ENCODE peak calls at places on chromosomes 4 and X, in seven cellular contexts. One of them, this sample, is unnamed.

GRCh38 chr4:38781854-38782261 is 932 bp downstream of the TLR10 start:
- DNase-seq in A549: no peak
- DNase-seq in heart left ventricle: no peak
- DNase-seq in AG09319: no peak
- DNase-seq in colonic mucosa: no peak
- DNase-seq in GM13977: no peak
- DNase-seq in GM13976: no peak
- DNase-seq in this sample: no peak

GRCh38 chr4:1626151-1626550 is 58.0 kb downstream of the FAM53A start:
- DNase-seq in colonic mucosa: no peak
- DNase-seq in heart left ventricle: no peak
- DNase-seq in GM13977: no peak
- DNase-seq in AG09319: no peak
- DNase-seq in GM13976: no peak
- DNase-seq in A549: no peak
- DNase-seq in this sample: no peak

GRCh38 chr4:80307183-80307735 is 28.3 kb upstream of the CFAP299 start:
- DNase-seq in AG09319: no peak
- DNase-seq in GM13977: no peak
- DNase-seq in heart left ventricle: no peak
- DNase-seq in A549: no peak
- DNase-seq in colonic mucosa: no peak
- DNase-seq in GM13976: no peak
- DNase-seq in this sample: no peak

GRCh38 chr4:110621839-110622751 is 782 bp downstream of the PITX2 start:
- DNase-seq in A549: no peak
- DNase-seq in GM13977: peak
- DNase-seq in GM13976: no peak
- DNase-seq in AG09319: no peak
- DNase-seq in heart left ventricle: no peak
- DNase-seq in colonic mucosa: no peak
- DNase-seq in this sample: no peak

GRCh38 chr4:114558446-114559020 is 40.1 kb upstream of the UGT8 start:
- DNase-seq in GM13977: no peak
- DNase-seq in AG09319: no peak
- DNase-seq in heart left ventricle: no peak
- DNase-seq in A549: no peak
- DNase-seq in GM13976: no peak
- DNase-seq in colonic mucosa: no peak
- DNase-seq in this sample: no peak

GRCh38 chr4:153267013-153267412 is 62.8 kb downstream of the TRIM2 start:
- DNase-seq in AG09319: no peak
- DNase-seq in A549: no peak
- DNase-seq in GM13976: no peak
- DNase-seq in GM13977: no peak
- DNase-seq in heart left ventricle: no peak
- DNase-seq in colonic mucosa: peak
- DNase-seq in this sample: no peak

GRCh38 chr4:20418865-20419451 is 167.3 kb downstream of the SLIT2 start:
- DNase-seq in colonic mucosa: no peak
- DNase-seq in heart left ventricle: no peak
- DNase-seq in AG09319: peak
- DNase-seq in A549: peak
- DNase-seq in GM13977: peak
- DNase-seq in GM13976: peak
- DNase-seq in this sample: no peak

GRCh38 chr4:112514449-112515277 is 1.3 kb downstream of the NEUROG2 start:
- DNase-seq in AG09319: no peak
- DNase-seq in colonic mucosa: no peak
- DNase-seq in heart left ventricle: no peak
- DNase-seq in GM13976: peak
- DNase-seq in A549: peak
- DNase-seq in GM13977: peak
- DNase-seq in this sample: no peak

GRCh38 chr4:138911903-138912713 is 103.5 kb upstream of the NOCT start:
- DNase-seq in GM13977: no peak
- DNase-seq in colonic mucosa: peak
- DNase-seq in heart left ventricle: no peak
- DNase-seq in A549: peak
- DNase-seq in AG09319: no peak
- DNase-seq in GM13976: no peak
- DNase-seq in this sample: no peak

GRCh38 chr4:92183825-92184224 is 119.9 kb upstream of the GRID2 start:
- DNase-seq in heart left ventricle: no peak
- DNase-seq in A549: no peak
- DNase-seq in colonic mucosa: no peak
- DNase-seq in GM13977: no peak
- DNase-seq in AG09319: no peak
- DNase-seq in GM13976: no peak
- DNase-seq in this sample: no peak

GRCh38 chr4:58553679-58554078 is 1443.5 kb upstream of the IGFBP7 start:
- DNase-seq in colonic mucosa: no peak
- DNase-seq in A549: no peak
- DNase-seq in GM13977: no peak
- DNase-seq in AG09319: no peak
- DNase-seq in heart left ventricle: no peak
- DNase-seq in GM13976: no peak
- DNase-seq in this sample: no peak

GRCh38 chr4:17065821-17066220 is 167.4 kb upstream of the LDB2 start:
- DNase-seq in A549: no peak
- DNase-seq in GM13977: no peak
- DNase-seq in colonic mucosa: no peak
- DNase-seq in heart left ventricle: no peak
- DNase-seq in AG09319: no peak
- DNase-seq in GM13976: no peak
- DNase-seq in this sample: no peak

GRCh38 chrX:67961516-67961915 is 417.7 kb downstream of the AR start:
- DNase-seq in GM13977: no peak
- DNase-seq in heart left ventricle: no peak
- DNase-seq in colonic mucosa: no peak
- DNase-seq in A549: no peak
- DNase-seq in AG09319: no peak
- DNase-seq in GM13976: no peak
- DNase-seq in this sample: no peak

GRCh38 chr4:121108557-121108956 is 36.2 kb upstream of the NDNF start:
- DNase-seq in AG09319: no peak
- DNase-seq in GM13976: no peak
- DNase-seq in GM13977: no peak
- DNase-seq in colonic mucosa: no peak
- DNase-seq in heart left ventricle: no peak
- DNase-seq in A549: no peak
- DNase-seq in this sample: no peak

GRCh38 chr4:88866862-88867550 is 169.4 kb upstream of the NAP1L5 start:
- DNase-seq in A549: no peak
- DNase-seq in heart left ventricle: no peak
- DNase-seq in colonic mucosa: no peak
- DNase-seq in GM13977: no peak
- DNase-seq in AG09319: no peak
- DNase-seq in GM13976: no peak
- DNase-seq in this sample: no peak

GRCh38 chrX:17613979-17614572 is 123.2 kb upstream of the SCML1 start:
- DNase-seq in GM13976: no peak
- DNase-seq in colonic mucosa: no peak
- DNase-seq in A549: peak
- DNase-seq in AG09319: peak
- DNase-seq in GM13977: no peak
- DNase-seq in heart left ventricle: no peak
- DNase-seq in this sample: no peak

GRCh38 chrX:155662297-155662696 is 49.5 kb upstream of the TMLHE start:
- DNase-seq in colonic mucosa: no peak
- DNase-seq in GM13976: no peak
- DNase-seq in GM13977: no peak
- DNase-seq in AG09319: no peak
- DNase-seq in heart left ventricle: no peak
- DNase-seq in A549: peak
- DNase-seq in this sample: no peak

GRCh38 chr4:107689912-107690587 is 30.0 kb downstream of the PAPSS1 start:
- DNase-seq in A549: peak
- DNase-seq in heart left ventricle: no peak
- DNase-seq in AG09319: no peak
- DNase-seq in colonic mucosa: no peak
- DNase-seq in GM13977: no peak
- DNase-seq in GM13976: no peak
- DNase-seq in this sample: peak

GRCh38 chrX:133781174-133781573 is 204.2 kb downstream of the GPC3 start:
- DNase-seq in A549: no peak
- DNase-seq in heart left ventricle: no peak
- DNase-seq in GM13977: no peak
- DNase-seq in AG09319: no peak
- DNase-seq in colonic mucosa: no peak
- DNase-seq in GM13976: no peak
- DNase-seq in this sample: no peak

GRCh38 chrX:133776072-133776471 is 209.3 kb downstream of the GPC3 start:
- DNase-seq in GM13977: no peak
- DNase-seq in colonic mucosa: peak
- DNase-seq in A549: peak
- DNase-seq in heart left ventricle: no peak
- DNase-seq in GM13976: peak
- DNase-seq in AG09319: no peak
- DNase-seq in this sample: no peak
- TF ChIP-seq CTCF in GM13977: peak
- TF ChIP-seq CTCF in colonic mucosa: peak
- TF ChIP-seq CTCF in A549: peak
- TF ChIP-seq CTCF in heart left ventricle: peak
- TF ChIP-seq CTCF in GM13976: peak
- TF ChIP-seq CTCF in AG09319: peak
- TF ChIP-seq CTCF in this sample: peak

GRCh38 chr4:54940996-54941395 is 184.4 kb downstream of the KDR start:
- DNase-seq in A549: no peak
- DNase-seq in colonic mucosa: no peak
- DNase-seq in GM13977: no peak
- DNase-seq in GM13976: peak
- DNase-seq in AG09319: no peak
- DNase-seq in heart left ventricle: no peak
- DNase-seq in this sample: no peak

GRCh38 chr4:54941994-54942552 is 183.3 kb downstream of the KDR start:
- DNase-seq in heart left ventricle: peak
- DNase-seq in GM13976: no peak
- DNase-seq in GM13977: no peak
- DNase-seq in AG09319: no peak
- DNase-seq in A549: no peak
- DNase-seq in colonic mucosa: no peak
- DNase-seq in this sample: no peak

GRCh38 chr4:54942735-54943134 is 182.7 kb downstream of the KDR start:
- DNase-seq in colonic mucosa: no peak
- DNase-seq in GM13977: no peak
- DNase-seq in AG09319: no peak
- DNase-seq in A549: no peak
- DNase-seq in heart left ventricle: no peak
- DNase-seq in GM13976: no peak
- DNase-seq in this sample: no peak

GRCh38 chr4:54945838-54946237 is 179.6 kb downstream of the KDR start:
- DNase-seq in A549: no peak
- DNase-seq in colonic mucosa: no peak
- DNase-seq in heart left ventricle: no peak
- DNase-seq in AG09319: no peak
- DNase-seq in GM13977: no peak
- DNase-seq in GM13976: no peak
- DNase-seq in this sample: no peak
- TF ChIP-seq CTCF in A549: no peak
- TF ChIP-seq CTCF in colonic mucosa: no peak
- TF ChIP-seq CTCF in heart left ventricle: peak
- TF ChIP-seq CTCF in AG09319: no peak
- TF ChIP-seq CTCF in GM13977: no peak
- TF ChIP-seq CTCF in GM13976: no peak
- TF ChIP-seq CTCF in this sample: no peak

GRCh38 chrX:144809025-144809424 is 438.3 kb upstream of the SPANXN1 start:
- DNase-seq in GM13976: no peak
- DNase-seq in heart left ventricle: no peak
- DNase-seq in GM13977: no peak
- DNase-seq in AG09319: no peak
- DNase-seq in colonic mucosa: no peak
- DNase-seq in A549: no peak
- DNase-seq in this sample: no peak

GRCh38 chrX:144810539-144810938 is 436.8 kb upstream of the SPANXN1 start:
- DNase-seq in AG09319: no peak
- DNase-seq in colonic mucosa: no peak
- DNase-seq in A549: no peak
- DNase-seq in heart left ventricle: no peak
- DNase-seq in GM13976: no peak
- DNase-seq in GM13977: no peak
- DNase-seq in this sample: no peak
- TF ChIP-seq CTCF in AG09319: no peak
- TF ChIP-seq CTCF in colonic mucosa: no peak
- TF ChIP-seq CTCF in A549: no peak
- TF ChIP-seq CTCF in heart left ventricle: no peak
- TF ChIP-seq CTCF in GM13976: no peak
- TF ChIP-seq CTCF in GM13977: no peak
- TF ChIP-seq CTCF in this sample: no peak

DNA sequence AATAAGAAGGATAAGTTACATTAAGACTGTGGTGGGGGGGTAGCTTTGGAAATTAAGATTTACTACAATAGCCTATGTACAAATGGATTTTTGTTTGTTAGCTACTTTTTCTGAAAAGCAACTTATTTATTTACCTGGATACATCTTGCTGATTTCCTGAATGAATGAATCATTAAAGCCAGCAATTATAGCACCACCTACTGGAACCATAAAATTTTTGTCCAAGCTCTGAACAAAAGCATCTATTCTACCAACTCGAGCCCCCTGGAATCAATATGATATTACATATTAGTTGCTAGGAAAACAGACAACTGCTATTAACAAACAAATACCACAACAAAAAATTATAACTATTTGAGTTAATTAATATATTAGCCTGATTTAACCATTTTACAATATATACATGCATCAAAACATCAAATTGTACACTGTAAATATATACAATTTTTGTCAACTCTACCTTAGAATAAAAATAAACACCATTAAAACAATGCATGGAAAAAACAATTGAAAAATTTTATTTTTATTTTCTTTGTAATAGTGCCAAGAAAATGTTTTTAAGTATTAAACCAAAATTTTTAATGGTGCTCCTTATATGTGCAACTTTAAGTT is 15.3 kb downstream of the SEPSECS start:
- DNase-seq in GM13976: peak
- DNase-seq in heart left ventricle: no peak
- DNase-seq in colonic mucosa: no peak
- DNase-seq in GM13977: peak
- DNase-seq in AG09319: no peak
- DNase-seq in A549: peak
- DNase-seq in this sample: no peak
- TF ChIP-seq CTCF in GM13976: peak
- TF ChIP-seq CTCF in heart left ventricle: peak
- TF ChIP-seq CTCF in colonic mucosa: peak
- TF ChIP-seq CTCF in GM13977: peak
- TF ChIP-seq CTCF in AG09319: peak
- TF ChIP-seq CTCF in A549: peak
- TF ChIP-seq CTCF in this sample: peak

GRCh38 chr4:48109413-48110263 is 24.4 kb downstream of the TXK start:
- DNase-seq in AG09319: no peak
- DNase-seq in A549: peak
- DNase-seq in GM13976: peak
- DNase-seq in heart left ventricle: no peak
- DNase-seq in colonic mucosa: peak
- DNase-seq in GM13977: peak
- DNase-seq in this sample: no peak
- TF ChIP-seq CTCF in AG09319: peak
- TF ChIP-seq CTCF in A549: peak
- TF ChIP-seq CTCF in GM13976: peak
- TF ChIP-seq CTCF in heart left ventricle: peak
- TF ChIP-seq CTCF in colonic mucosa: peak
- TF ChIP-seq CTCF in GM13977: peak
- TF ChIP-seq CTCF in this sample: peak

This sample was measured in epithelial cell of proximal tubule.